ENCODE peak calls at places on chromosomes 16 and 17, in five cellular contexts. S is progenitor cell of endocrine pancreas; Z is astrocyte of the spinal cord; M is stimulated activated naive B cell treated with anti-CD40 and anti-IgM and Interleukin-4, amounts not matched to agents 10 μg/mL and 1 μg/mL and 100 μg/mL, for 72 hours; X is retina. V is an unnamed sample.

GRCh38 chr16:9836118-9836736 is 346.0 kb downstream of the GRIN2A start:
- DNase-seq in M (no peak), Z (peak; percentile 17), S (peak; percentile 37), X (peak; percentile 31), V (no peak)

GRCh38 chr16:1163567-1164055 is 10.7 kb downstream of the CACNA1H start:
- DNase-seq in X (no peak), M (no peak), Z (peak; percentile 39), S (no peak), V (no peak)

GRCh38 chr16:52066951-52067350 is 480.0 kb downstream of the TOX3 start:
- DNase-seq in M (no peak), X (no peak), Z (no peak), S (no peak), V (no peak)

GRCh38 chr16:11092788-11093577 is 148.6 kb downstream of the CLEC16A start:
- DNase-seq in S (no peak), Z (no peak), X (no peak), M (no peak), V (no peak)

GRCh38 chr16:14529010-14529669 is 100.9 kb downstream of the PARN start:
- DNase-seq in Z (peak; percentile 93), X (peak; percentile 64), M (peak; percentile 28), S (peak; percentile 53), V (peak; percentile 28)

GRCh38 chr17:32971171-32971570 is 20.5 kb upstream of the SPACA3 start:
- DNase-seq in M (no peak), X (no peak), S (no peak), Z (peak; percentile 16), V (no peak)

GRCh38 chr17:53571342-53571741 is 251.4 kb upstream of the KIF2B start:
- DNase-seq in S (no peak), M (no peak), Z (peak; percentile 20), X (no peak), V (no peak)

GRCh38 chr17:77810536-77810935 is 148.0 kb upstream of the TNRC6C start:
- DNase-seq in X (no peak), S (no peak), M (no peak), Z (peak; percentile 80), V (no peak)

GRCh38 chr17:66165537-66166123 is 26.3 kb downstream of the CEP112 start:
- DNase-seq in S (no peak), M (no peak), X (no peak), Z (peak; percentile 67), V (no peak)

GRCh38 chr16:70725912-70726828 is 40.3 kb upstream of the MTSS2 start:
- DNase-seq in Z (no peak), S (no peak), M (no peak), X (peak; percentile 70), V (no peak)

GRCh38 chr16:57563487-57563750 is 21.0 kb downstream of the ADGRG5 start:
- DNase-seq in S (no peak), Z (no peak), X (no peak), M (no peak), V (no peak)

GRCh38 chr17:28912281-28912937 is 9.5 kb upstream of the DHRS13 start:
- DNase-seq in X (no peak), M (no peak), S (no peak), Z (no peak), V (no peak)